ENCODE peak calls at places on chromosomes 2 and 18, in five cellular contexts. I is fibroblast of lung, V is upper lobe of right lung, Q is sigmoid colon, Z is heart left ventricle. Y is an unnamed sample.

GRCh38 chr2:98793275-98793674 is 62.3 kb upstream of the MGAT4A start:
- DNase-seq in Q (no peak), Z (no peak), V (no peak), I (no peak), Y (no peak)

GRCh38 chr18:32674491-32674890 is 98.3 kb downstream of the KLHL14 start:
- DNase-seq in V (no peak), Z (no peak), Q (no peak), I (no peak), Y (no peak)

GRCh38 chr2:128324008-128324896 is 5.6 kb upstream of the HS6ST1 start:
- DNase-seq in Z (peak), Q (peak), I (no peak), V (peak), Y (no peak)

GRCh38 chr2:185738679-185739472 is at the start of gene FSIP2:
- DNase-seq in I (peak), Q (peak), V (peak), Z (peak), Y (peak)

GRCh38 chr18:56967032-56967431 is 179.9 kb upstream of the BOD1L2 start:
- DNase-seq in Z (no peak), I (no peak), Q (no peak), V (no peak), Y (no peak)

GRCh38 chr2:66544258-66544657 is 109.3 kb downstream of the MEIS1 start:
- DNase-seq in Z (no peak), Q (no peak), I (no peak), V (no peak), Y (no peak)

GRCh38 chr2:51084750-51085149 is 52.8 kb upstream of the NRXN1 start:
- DNase-seq in Z (no peak), Q (no peak), I (no peak), V (no peak), Y (no peak)

GRCh38 chr2:109367679-109368078 is 238.7 kb downstream of the SH3RF3 start:
- DNase-seq in Q (no peak), Z (no peak), I (no peak), V (peak), Y (no peak)

GRCh38 chr2:168848220-168848619 is 42.0 kb downstream of the SPC25 start:
- DNase-seq in I (no peak), Z (no peak), Q (no peak), V (no peak), Y (no peak)

GRCh38 chr18:30970201-30970816 is 72.2 kb downstream of the DSC3 start:
- DNase-seq in Z (no peak), I (peak), Q (no peak), V (no peak), Y (no peak)

GRCh38 chr2:210762604-210763588 is 206.5 kb downstream of the CPS1 start:
- DNase-seq in V (no peak), I (no peak), Q (no peak), Z (no peak), Y (no peak)

GRCh38 chr18:11071300-11071699 is 78.1 kb downstream of the PIEZO2 start:
- DNase-seq in V (no peak), Z (no peak), Q (no peak), I (no peak), Y (no peak)

GRCh38 chr2:14803994-14804393 is 171.5 kb downstream of the LRATD1 start:
- DNase-seq in Q (no peak), I (no peak), V (no peak), Z (no peak), Y (no peak)

GRCh38 chr2:211611061-211611518 is 927.5 kb downstream of the ERBB4 start:
- DNase-seq in V (no peak), Q (no peak), I (no peak), Z (no peak), Y (no peak)

GRCh38 chr2:152890746-152891145 is 172.3 kb downstream of the ARL6IP6 start:
- DNase-seq in Z (no peak), Q (no peak), I (no peak), V (no peak), Y (no peak)

GRCh38 chr2:180790891-180791290 is 189.5 kb upstream of the UBE2E3 start:
- DNase-seq in Z (no peak), I (peak), V (no peak), Q (no peak), Y (no peak)

GRCh38 chr18:57901819-57902600 is 98.9 kb upstream of the ATP8B1 start:
- DNase-seq in Q (no peak), V (no peak), Z (no peak), I (peak), Y (no peak)

GRCh38 chr2:240200230-240201051 is 60.0 kb upstream of the OTOS start:
- DNase-seq in V (peak), Z (no peak), Q (peak), I (peak), Y (no peak)

GRCh38 chr2:151043484-151043883 is 218.2 kb downstream of the RBM43 start:
- DNase-seq in V (no peak), Z (no peak), Q (no peak), I (peak), Y (no peak)

GRCh38 chr2:127052771-127053691 is 53.9 kb downstream of the BIN1 start:
- DNase-seq in I (no peak), Z (no peak), Q (no peak), V (no peak), Y (peak)

GRCh38 chr2:209870067-209870466 is 98.4 kb downstream of the UNC80 start:
- DNase-seq in V (no peak), I (no peak), Q (no peak), Z (no peak), Y (no peak)

GRCh38 chr18:52160652-52161051 is 179.3 kb upstream of the DCC start:
- DNase-seq in I (no peak), Z (no peak), V (no peak), Q (no peak), Y (no peak)

GRCh38 chr2:181368036-181368435 is 89.2 kb upstream of the ITGA4 start:
- DNase-seq in V (no peak), I (no peak), Q (no peak), Z (no peak), Y (no peak)

GRCh38 chr2:29443627-29444026 is 328.4 kb downstream of the CLIP4 start:
- DNase-seq in I (no peak), V (no peak), Q (no peak), Z (no peak), Y (no peak)

GRCh38 chr2:16633632-16634430 is 31.8 kb downstream of the CYRIA start:
- DNase-seq in Q (no peak), V (no peak), I (no peak), Z (no peak), Y (no peak)

GRCh38 chr18:22424564-22424963 is 6.8 kb upstream of the CTAGE1 start:
- DNase-seq in V (no peak), Z (no peak), I (peak), Q (no peak), Y (no peak)

GRCh38 chr18:62878305-62878704 is 163.0 kb downstream of the PHLPP1 start:
- DNase-seq in Q (no peak), Z (no peak), V (no peak), I (no peak), Y (no peak)

DNA sequence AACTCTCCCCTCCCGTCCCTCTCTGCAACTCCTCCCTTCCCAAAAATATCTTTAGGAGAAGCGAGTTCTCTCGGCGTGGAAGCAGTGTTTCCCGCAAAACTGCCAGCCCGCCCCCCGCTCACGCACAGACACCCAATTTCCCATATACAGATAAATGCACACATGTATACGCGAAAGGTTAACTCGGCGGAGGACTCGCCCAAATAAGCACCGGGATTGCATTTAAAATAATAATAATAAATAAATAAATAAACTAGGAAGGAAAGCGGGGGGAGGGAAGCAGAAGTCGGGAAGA is 70.0 kb upstream of the PSMD14 start:
- DNase-seq in Q (no peak), Z (no peak), V (no peak), I (no peak), Y (no peak)
- H3K4me3 ChIP-seq in Q (peak), Z (peak), V (peak), I (peak), Y (peak)

GRCh38 chr2:233185963-233186362 is 65.5 kb upstream of the ATG16L1 start:
- DNase-seq in I (no peak), Q (no peak), Z (no peak), V (no peak), Y (no peak)
- H3K27ac ChIP-seq in I (no peak), Q (no peak), Z (no peak), V (no peak), Y (no peak)

GRCh38 chr2:200577000-200577399 is 8.8 kb upstream of the AOX1 start:
- DNase-seq in Q (no peak), Z (no peak), I (no peak), V (no peak), Y (no peak)

GRCh38 chr2:200578778-200579177 is 7.0 kb upstream of the AOX1 start:
- DNase-seq in Q (no peak), I (peak), Z (no peak), V (no peak), Y (no peak)

DNA sequence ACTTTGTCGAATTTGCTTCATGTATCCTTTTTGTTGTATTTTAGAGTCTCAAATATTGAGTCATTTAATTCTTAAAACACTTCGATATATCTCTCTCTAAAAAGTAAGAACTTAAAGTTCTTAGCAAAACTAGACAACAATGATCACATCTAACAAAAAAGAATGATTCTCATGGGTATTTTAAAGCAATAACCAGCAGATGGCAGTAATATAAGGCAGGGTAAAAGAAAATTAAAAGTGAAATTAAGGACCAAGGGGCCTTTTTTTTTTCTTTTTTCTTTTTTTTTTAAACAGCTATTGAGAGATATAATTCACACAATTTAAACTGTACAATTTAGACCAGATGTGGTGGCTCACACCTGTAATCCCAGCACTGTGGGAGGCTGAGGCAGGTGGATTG is 9.9 kb upstream of the AOX1 start:
- DNase-seq in I (peak), Z (no peak), Q (no peak), V (no peak), Y (no peak)
- TF ChIP-seq CTCF in I (peak), Z (no peak), Q (no peak), V (peak), Y (peak)

DNA sequence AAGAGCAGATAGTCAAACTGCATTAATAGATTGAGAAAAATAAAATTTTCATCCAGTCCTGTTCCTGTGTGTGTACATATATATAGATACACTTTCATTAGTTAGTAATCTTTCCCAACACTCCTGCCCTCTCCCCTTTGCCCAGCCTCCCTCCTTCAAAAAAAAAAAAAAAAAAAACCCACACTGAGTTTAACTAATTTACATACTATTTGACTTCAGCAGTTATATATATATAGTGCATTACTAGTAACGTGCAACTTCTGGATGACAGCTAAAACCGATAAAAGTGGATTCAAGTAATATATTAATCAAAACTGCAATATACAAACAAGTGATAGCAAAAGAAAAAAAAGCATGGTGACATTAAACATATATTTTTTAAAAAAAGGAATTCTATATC is 1.4 kb downstream of the FIGN start:
- DNase-seq in V (no peak), Z (no peak), I (peak), Q (no peak), Y (no peak)
- H3K4me3 ChIP-seq in V (peak), Z (peak), I (peak), Q (peak), Y (peak)

GRCh38 chr2:43426305-43427031 is 169.4 kb downstream of the THADA start:
- DNase-seq in Q (peak), V (no peak), I (peak), Z (peak), Y (peak)
- H3K27ac ChIP-seq in Q (peak), V (peak), I (no peak), Z (no peak), Y (peak)

GRCh38 chr18:25563816-25564370 is 211.9 kb upstream of the ZNF521 start:
- DNase-seq in I (no peak), V (no peak), Q (no peak), Z (no peak), Y (no peak)

GRCh38 chr18:25560369-25560768 is 208.4 kb upstream of the ZNF521 start:
- DNase-seq in Q (no peak), Z (no peak), V (no peak), I (peak), Y (no peak)

GRCh38 chr18:25563346-25563745 is 211.4 kb upstream of the ZNF521 start:
- DNase-seq in Z (no peak), Q (no peak), V (no peak), I (no peak), Y (no peak)

GRCh38 chr18:25557006-25557405 is 205.0 kb upstream of the ZNF521 start:
- DNase-seq in Q (no peak), I (no peak), Z (no peak), V (no peak), Y (no peak)

DNA sequence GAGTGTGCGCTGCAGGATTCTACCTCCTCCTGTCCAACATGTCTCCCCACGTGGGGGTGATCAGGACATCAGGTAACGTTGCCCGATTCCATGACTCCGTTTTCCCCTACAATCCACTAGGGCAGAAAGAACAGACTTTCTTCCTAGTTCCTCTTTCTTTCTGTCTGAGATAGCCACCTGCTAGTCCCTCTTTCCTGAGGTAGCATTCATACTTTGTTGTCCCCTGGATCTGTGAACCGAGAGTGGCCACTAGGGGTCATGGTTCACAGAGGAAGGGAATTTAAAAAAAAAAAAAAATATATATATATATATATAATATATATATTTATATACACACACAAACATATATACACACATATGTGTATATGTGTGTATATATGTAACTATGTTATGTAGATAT is 210.0 kb upstream of the ZNF521 start:
- DNase-seq in I (peak), Q (no peak), Z (no peak), V (no peak), Y (no peak)
- TF ChIP-seq CTCF in I (peak), Q (no peak), Z (peak), V (peak), Y (peak)

Y was measured in lower lobe of right lung.